ENCODE peak calls at places on chromosome 17, in ten cellular contexts. I is AG04450; F is aorta; M is stimulated activated CD8-positive, alpha-beta memory T cell treated with anti-CD3 and anti-CD28 coated beads, Interleukin-4, amount 100 ng/mL, for 48 hours; T is activated T-cell treated with anti-CD3 and anti-CD28 coated beads, Interleukin-2, amount 50 U/mL, for 72 hours; C is NT2/D1; K is cardiac septum; E is thoracic aorta; D is right atrium auricular region; S is T47D. Y is an unnamed sample.

GRCh38 chr17:16040710-16041251 is 41.2 kb downstream of the TTC19 start:
- DNase-seq in C (no peak), T (no peak), D (no peak), I (peak; percentile 21), S (no peak), E (no peak), M (no peak), K (no peak), F (peak; percentile 52), Y (no peak)

GRCh38 chr17:17505151-17505550 is 9.0 kb upstream of the RASD1 start:
- DNase-seq in I (no peak), S (no peak), M (no peak), T (no peak), D (no peak), F (no peak), K (no peak), E (no peak), C (no peak), Y (no peak)

GRCh38 chr17:81289627-81290026 is 5.5 kb downstream of the SLC38A10 start:
- DNase-seq in T (no peak), D (no peak), C (no peak), S (no peak), M (no peak), F (no peak), I (no peak), E (no peak), K (no peak), Y (no peak)

GRCh38 chr17:64180089-64180488 is 50.1 kb upstream of the ERN1 start:
- DNase-seq in I (no peak), M (no peak), S (no peak), F (no peak), E (no peak), T (no peak), D (no peak), K (no peak), C (no peak), Y (no peak)

GRCh38 chr17:65371702-65372101 is 189.7 kb downstream of the AXIN2 start:
- DNase-seq in K (no peak), F (no peak), I (no peak), T (no peak), M (no peak), D (peak; percentile 21), E (no peak), C (no peak), S (peak; percentile 28), Y (no peak)

GRCh38 chr17:70804161-70804560 is 634.8 kb downstream of the KCNJ2 start:
- DNase-seq in I (no peak), S (no peak), E (no peak), C (no peak), D (no peak), T (no peak), K (no peak), M (no peak), F (no peak), Y (no peak)

GRCh38 chr17:27466748-27467375 is 10.6 kb downstream of the KSR1 start:
- DNase-seq in E (no peak), K (no peak), S (no peak), T (peak; percentile 87), F (no peak), M (peak; percentile 84), C (no peak), I (no peak), D (no peak), Y (no peak)

GRCh38 chr17:28878981-28879380 is 18.6 kb downstream of the FLOT2 start:
- DNase-seq in M (peak; percentile 38), D (no peak), T (peak; percentile 34), F (peak; percentile 15), S (peak; percentile 91), C (no peak), K (no peak), E (no peak), I (no peak), Y (no peak)

GRCh38 chr17:29560306-29560705 is 6.5 kb downstream of the ABHD15 start:
- DNase-seq in K (no peak), T (no peak), C (no peak), F (no peak), D (no peak), M (no peak), E (no peak), I (no peak), S (no peak), Y (no peak)